ENCODE peak calls at places on chromosomes 2 and 18, in ten cellular contexts. J is fibroblast of lung; M is neural progenitor cell; Z is CD8-positive, alpha-beta T cell; O is adrenal gland; Q is Peyer's patch; W is IMR-90; X is suprapubic skin; I is brain microvascular endothelial cell; A is hepatocyte. S is an unnamed sample.

GRCh38 chr18:69752737-69753380 is 194.8 kb downstream of the CD226 start:
- DNase-seq in J (no peak), M (no peak), Z (no peak), O (no peak), Q (no peak), W (no peak), X (no peak), I (no peak), A (no peak), S (no peak)

GRCh38 chr2:9668686-9669338 is 38.0 kb upstream of the YWHAQ start:
- DNase-seq in J (peak), M (no peak), Z (no peak), O (no peak), Q (no peak), W (peak), X (no peak), I (no peak), A (no peak), S (no peak)

GRCh38 chr2:182165196-182165595 is 179.5 kb downstream of the PPP1R1C start:
- DNase-seq in J (no peak), M (no peak), Z (no peak), O (no peak), Q (no peak), W (no peak), X (no peak), I (no peak), A (no peak), S (no peak)

GRCh38 chr18:54127759-54128378 is 96.6 kb downstream of the MBD2 start:
- DNase-seq in J (peak), M (peak), Z (no peak), O (peak), Q (no peak), W (peak), X (no peak), I (peak), A (peak), S (no peak)

GRCh38 chr2:108288534-108289106 is at the start of gene SULT1C2:
- DNase-seq in J (peak), M (peak), Z (no peak), O (no peak), Q (no peak), W (peak), X (no peak), I (peak), A (peak), S (no peak)

GRCh38 chr2:109331081-109331480 is 202.1 kb downstream of the SH3RF3 start:
- DNase-seq in J (peak), M (no peak), Z (no peak), O (no peak), Q (no peak), W (no peak), X (no peak), I (no peak), A (no peak), S (no peak)

GRCh38 chr2:29311458-29311857 is 196.2 kb downstream of the CLIP4 start:
- DNase-seq in J (no peak), M (no peak), Z (no peak), O (no peak), Q (no peak), W (no peak), X (no peak), I (no peak), A (no peak), S (no peak)

GRCh38 chr2:160411167-160411566 is 82.4 kb downstream of the RBMS1 start:
- DNase-seq in J (no peak), M (no peak), Z (peak), O (no peak), Q (no peak), W (no peak), X (no peak), I (no peak), A (no peak), S (no peak)

GRCh38 chr2:58291726-58292430 is 50.8 kb upstream of the FANCL start:
- DNase-seq in J (no peak), M (no peak), Z (no peak), O (no peak), Q (no peak), W (no peak), X (no peak), I (no peak), A (no peak), S (no peak)

GRCh38 chr2:105781274-105781673 is 36.6 kb downstream of the NCK2 start:
- DNase-seq in J (peak), M (no peak), Z (no peak), O (no peak), Q (no peak), W (no peak), X (no peak), I (no peak), A (no peak), S (no peak)

GRCh38 chr2:133658020-133658903 is 90.0 kb upstream of the NCKAP5 start:
- DNase-seq in J (no peak), M (peak), Z (no peak), O (no peak), Q (no peak), W (peak), X (no peak), I (peak), A (no peak), S (no peak)

GRCh38 chr2:145460151-145460550 is 940.2 kb upstream of the ZEB2 start:
- DNase-seq in J (no peak), M (no peak), Z (no peak), O (no peak), Q (no peak), W (peak), X (no peak), I (peak), A (no peak), S (no peak)

GRCh38 chr2:169001116-169001815 is 29.9 kb downstream of the ABCB11 start:
- DNase-seq in J (peak), M (no peak), Z (no peak), O (no peak), Q (no peak), W (no peak), X (no peak), I (peak), A (no peak), S (no peak)

GRCh38 chr2:47078541-47079482 is 76.3 kb downstream of the STPG4 start:
- DNase-seq in J (no peak), M (peak), Z (no peak), O (no peak), Q (peak), W (no peak), X (no peak), I (no peak), A (peak), S (no peak)

GRCh38 chr18:9348079-9348671 is 13.6 kb downstream of the TWSG1 start:
- DNase-seq in J (peak), M (no peak), Z (no peak), O (no peak), Q (no peak), W (peak), X (no peak), I (peak), A (no peak), S (no peak)

GRCh38 chr18:69759046-69759445 is 188.6 kb downstream of the CD226 start:
- DNase-seq in J (no peak), M (no peak), Z (no peak), O (no peak), Q (no peak), W (peak), X (no peak), I (no peak), A (no peak), S (no peak)

GRCh38 chr2:167240671-167241070 is 352.4 kb downstream of the XIRP2 start:
- DNase-seq in J (peak), M (no peak), Z (no peak), O (no peak), Q (no peak), W (peak), X (no peak), I (no peak), A (no peak), S (no peak)

GRCh38 chr2:120576509-120577474 is 158.9 kb upstream of the GLI2 start:
- DNase-seq in J (no peak), M (no peak), Z (no peak), O (no peak), Q (no peak), W (peak), X (peak), I (no peak), A (no peak), S (no peak)

GRCh38 chr2:200405599-200406298 is 99.3 kb downstream of the SPATS2L start:
- DNase-seq in J (peak), M (no peak), Z (no peak), O (no peak), Q (no peak), W (peak), X (no peak), I (peak), A (peak), S (no peak)

GRCh38 chr2:33022989-33023731 is 76.4 kb downstream of the LTBP1 start:
- DNase-seq in J (peak), M (no peak), Z (no peak), O (no peak), Q (no peak), W (peak), X (no peak), I (peak), A (peak), S (no peak)

GRCh38 chr2:33022395-33022985 is 75.7 kb downstream of the LTBP1 start:
- DNase-seq in J (no peak), M (no peak), Z (no peak), O (no peak), Q (no peak), W (no peak), X (no peak), I (no peak), A (no peak), S (no peak)

GRCh38 chr2:33019796-33020195 is 73.0 kb downstream of the LTBP1 start:
- DNase-seq in J (no peak), M (no peak), Z (no peak), O (no peak), Q (no peak), W (no peak), X (no peak), I (no peak), A (no peak), S (no peak)

GRCh38 chr2:33020883-33021282 is 74.1 kb downstream of the LTBP1 start:
- DNase-seq in J (no peak), M (no peak), Z (no peak), O (no peak), Q (no peak), W (no peak), X (no peak), I (no peak), A (no peak), S (no peak)

GRCh38 chr2:33021542-33022259 is 74.9 kb downstream of the LTBP1 start:
- DNase-seq in J (peak), M (no peak), Z (no peak), O (no peak), Q (no peak), W (peak), X (no peak), I (peak), A (no peak), S (no peak)
- H3K27ac ChIP-seq in J (peak), M (no peak), Z (no peak), O (no peak), Q (no peak), W (peak), X (no peak), I (peak), A (peak), S (no peak)

DNA sequence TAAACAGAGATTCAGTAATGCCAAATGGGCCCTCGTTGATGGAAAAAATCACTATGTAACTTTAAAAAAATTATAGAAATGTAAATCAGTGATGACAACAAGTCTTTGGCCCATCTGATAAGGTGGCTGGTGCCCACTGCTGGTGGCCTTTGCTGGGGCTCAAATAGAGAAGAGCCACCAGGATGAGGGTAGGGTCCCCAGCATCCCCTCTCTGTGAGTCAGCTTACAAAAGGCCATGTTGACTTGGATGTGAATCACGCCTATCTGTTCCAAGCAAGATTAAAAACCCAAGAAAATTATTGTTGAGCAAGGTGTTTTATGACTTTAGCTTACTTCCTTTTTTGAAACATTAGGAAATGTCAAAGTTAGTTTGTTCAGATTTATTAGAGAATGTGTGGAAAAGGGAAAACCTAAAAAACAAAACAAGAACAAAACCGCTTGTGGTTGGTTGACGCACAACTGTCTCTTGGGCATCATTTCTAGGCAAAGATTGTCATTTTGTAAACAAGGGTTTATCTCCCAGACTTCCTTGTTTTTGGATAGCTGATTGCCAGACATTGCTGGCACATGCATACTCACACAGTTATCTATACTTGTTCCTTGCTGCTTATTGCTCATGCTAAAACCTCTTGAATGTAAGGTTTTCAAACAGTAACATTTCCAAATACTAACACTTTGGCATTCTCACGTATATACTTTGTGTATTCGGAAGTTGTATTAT is 53.7 kb upstream of the ZNF396 start:
- DNase-seq in J (no peak), M (no peak), Z (no peak), O (no peak), Q (no peak), W (no peak), X (no peak), I (no peak), A (no peak), S (no peak)
- TF ChIP-seq CTCF in J (no peak), M (no peak), Z (no peak), O (no peak), Q (no peak), W (no peak), X (no peak), I (no peak), A (no peak), S (no peak)

GRCh38 chr2:191078165-191078867 is 64.3 kb upstream of the STAT1 start:
- DNase-seq in J (no peak), M (no peak), Z (no peak), O (no peak), Q (no peak), W (no peak), X (no peak), I (no peak), A (no peak), S (no peak)

GRCh38 chr2:191086707-191087106 is 64.1 kb downstream of the STAT4 start:
- DNase-seq in J (no peak), M (no peak), Z (no peak), O (no peak), Q (no peak), W (no peak), X (no peak), I (no peak), A (no peak), S (no peak)

GRCh38 chr2:191087311-191087710 is 63.5 kb downstream of the STAT4 start:
- DNase-seq in J (no peak), M (no peak), Z (no peak), O (no peak), Q (no peak), W (no peak), X (no peak), I (no peak), A (no peak), S (no peak)

GRCh38 chr2:191083546-191083945 is 67.2 kb downstream of the STAT4 start:
- DNase-seq in J (no peak), M (no peak), Z (no peak), O (no peak), Q (no peak), W (no peak), X (no peak), I (no peak), A (no peak), S (no peak)
- H3K27ac ChIP-seq in J (no peak), M (no peak), Z (no peak), O (no peak), Q (no peak), W (no peak), X (no peak), I (no peak), A (no peak), S (no peak)

DNA sequence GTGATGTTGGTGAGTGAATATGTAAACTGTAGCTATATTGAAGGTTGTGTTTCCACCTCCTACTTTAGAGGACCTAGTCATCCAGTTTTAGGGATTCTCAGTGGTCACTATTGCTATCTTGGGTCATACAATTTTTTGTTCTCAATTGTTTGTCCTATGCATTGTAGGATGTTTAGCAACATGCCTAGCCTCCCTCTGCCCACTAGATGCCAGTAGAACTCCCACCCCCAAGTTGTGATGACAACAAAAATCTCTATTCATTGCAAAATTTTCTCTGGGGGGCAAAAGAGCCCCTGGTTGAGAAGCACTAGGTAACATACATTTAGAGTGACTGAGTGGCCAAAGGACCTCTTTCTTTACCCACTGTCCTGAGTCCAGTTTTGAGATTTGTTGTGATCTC is 87.3 kb downstream of the LRRTM4 start:
- DNase-seq in J (no peak), M (peak), Z (no peak), O (no peak), Q (no peak), W (no peak), X (no peak), I (no peak), A (no peak), S (no peak)
- TF ChIP-seq CTCF in J (no peak), M (peak), Z (no peak), O (no peak), Q (peak), W (no peak), X (no peak), I (peak), A (peak), S (no peak)

GRCh38 chr2:102065675-102066252 is 74.0 kb downstream of the IL1R2 start:
- DNase-seq in J (peak), M (no peak), Z (no peak), O (no peak), Q (no peak), W (peak), X (no peak), I (peak), A (peak), S (peak)
- H3K27ac ChIP-seq in J (peak), M (no peak), Z (no peak), O (peak), Q (peak), W (peak), X (peak), I (peak), A (peak), S (peak)

DNA sequence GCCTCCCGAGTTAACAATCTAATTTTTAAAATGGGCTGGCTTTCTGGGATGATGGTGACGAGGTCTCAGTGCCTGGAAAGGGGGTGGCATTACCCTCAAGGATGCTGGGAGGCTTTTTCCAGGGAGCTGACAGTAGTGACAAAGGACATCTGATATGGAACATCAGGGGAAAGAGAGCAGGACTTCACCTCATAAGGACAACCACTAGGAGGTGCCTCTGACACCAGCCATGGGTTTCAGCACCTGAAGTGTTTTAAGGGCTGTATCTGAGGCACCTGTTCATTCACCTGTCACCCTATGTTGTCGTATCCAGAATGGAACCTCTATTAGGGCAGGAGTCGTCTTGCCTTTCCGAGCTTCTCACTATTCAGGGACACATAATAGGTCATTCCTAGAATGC is 10.8 kb downstream of the IL36B start:
- DNase-seq in J (no peak), M (no peak), Z (no peak), O (no peak), Q (no peak), W (no peak), X (no peak), I (no peak), A (peak), S (no peak)
- TF ChIP-seq CTCF in J (no peak), M (no peak), Z (no peak), O (no peak), Q (peak), W (no peak), X (no peak), I (peak), A (no peak), S (no peak)